ENCODE peak calls at places on chromosomes 13 and 19, in nine cellular contexts. K is foreskin keratinocyte, M is cardiac muscle cell, R is lower lobe of right lung, H is heart right ventricle, F is thyroid gland, Z is osteoblast, Y is PC-3, X is endodermal cell. T is an unnamed sample. For H3K4me1, the result is how much of the 10 kb centered on the place peaks cover.

GRCh38 chr19:17794731-17795494 is at the start of gene B3GNT3:
- DNase-seq in Y (peak), Z (peak), R (peak), K (peak), F (no peak), X (peak), M (peak), H (no peak), T (peak)

GRCh38 chr13:23069571-23069970 is 111.2 kb upstream of the SGCG start:
- DNase-seq in Y (peak), H (no peak), X (no peak), F (no peak), R (no peak), K (peak), Z (peak), M (no peak), T (no peak)

GRCh38 chr19:42284066-42284501 is 15.0 kb downstream of the CIC start:
- DNase-seq in M (peak), K (peak), Y (no peak), X (no peak), R (peak), H (peak), Z (peak), F (peak), T (peak)

GRCh38 chr13:71079638-71080037 is 787.4 kb downstream of the DACH1 start:
- DNase-seq in H (no peak), Z (no peak), K (no peak), R (no peak), Y (no peak), M (no peak), F (no peak), X (no peak), T (no peak)

GRCh38 chr19:42092350-42092749 is 16.4 kb downstream of the ZNF574 start:
- DNase-seq in F (peak), Z (peak), M (no peak), X (peak), H (no peak), R (no peak), K (no peak), Y (peak), T (peak)

GRCh38 chr13:26837102-26837501 is 76.5 kb upstream of the GPR12 start:
- DNase-seq in K (no peak), M (no peak), R (no peak), Z (no peak), H (no peak), Y (no peak), X (no peak), F (no peak), T (no peak)

GRCh38 chr19:51729781-51730180 is 6.0 kb upstream of the HAS1 start:
- DNase-seq in M (no peak), Z (peak), K (no peak), F (no peak), R (no peak), X (no peak), H (no peak), Y (no peak), T (no peak)

GRCh38 chr19:56309511-56310185 is 5.0 kb downstream of the ZSCAN5A start:
- DNase-seq in Z (peak), Y (peak), M (peak), K (peak), H (no peak), X (peak), R (peak), F (peak), T (peak)

GRCh38 chr13:86161257-86161656 is 362.0 kb upstream of the SLITRK6 start:
- DNase-seq in H (no peak), R (no peak), F (no peak), Z (no peak), Y (no peak), K (no peak), X (no peak), M (no peak), T (no peak)

GRCh38 chr13:60335531-60335930 is 61.5 kb upstream of the TDRD3 start:
- DNase-seq in M (no peak), Y (peak), X (no peak), K (no peak), F (no peak), H (no peak), Z (no peak), R (no peak), T (no peak)

GRCh38 chr19:40702337-40703012 is 12.0 kb upstream of the NUMBL start:
- DNase-seq in F (no peak), H (peak), K (no peak), Y (peak), M (peak), Z (no peak), R (no peak), X (peak), T (no peak)

GRCh38 chr19:16012552-16012951 is 63.7 kb upstream of the TPM4 start:
- DNase-seq in M (no peak), X (no peak), Z (peak), F (no peak), H (no peak), Y (no peak), R (no peak), K (no peak), T (no peak)

GRCh38 chr13:26956532-26957142 is 196.1 kb upstream of the GPR12 start:
- DNase-seq in K (no peak), Y (no peak), Z (no peak), R (no peak), F (no peak), H (no peak), X (no peak), M (no peak), T (peak)

GRCh38 chr19:10346509-10346908 is 7.1 kb upstream of the ICAM3 start:
- DNase-seq in X (no peak), R (peak), Y (no peak), H (no peak), M (no peak), F (no peak), Z (peak), K (no peak), T (no peak)

GRCh38 chr13:35961461-35962220 is 169.5 kb downstream of the DCLK1 start:
- DNase-seq in Y (peak), F (no peak), M (no peak), Z (no peak), R (no peak), K (no peak), H (no peak), X (no peak), T (no peak)
- TF ChIP-seq CTCF in Y (peak), F (no peak), M (no peak), Z (peak), R (no peak), K (peak), H (peak), X (peak), T (no peak)

GRCh38 chr13:50124536-50125305 is 109.5 kb downstream of the KCNRG start:
- DNase-seq in M (peak), F (peak), H (peak), Y (peak), Z (peak), R (peak), K (peak), X (peak), T (peak)

GRCh38 chr13:50123862-50124535 is 108.8 kb downstream of the KCNRG start:
- DNase-seq in K (peak), X (peak), Z (peak), H (peak), R (peak), M (peak), F (peak), Y (peak), T (peak)

GRCh38 chr13:50125556-50126377 is 110.5 kb downstream of the KCNRG start:
- DNase-seq in M (peak), K (peak), Y (peak), X (peak), F (peak), Z (peak), H (peak), R (peak), T (peak)

GRCh38 chr13:50126378-50127016 is 111.3 kb downstream of the KCNRG start:
- DNase-seq in Z (peak), F (no peak), Y (peak), K (no peak), M (peak), R (no peak), X (no peak), H (no peak), T (peak)

DNA sequence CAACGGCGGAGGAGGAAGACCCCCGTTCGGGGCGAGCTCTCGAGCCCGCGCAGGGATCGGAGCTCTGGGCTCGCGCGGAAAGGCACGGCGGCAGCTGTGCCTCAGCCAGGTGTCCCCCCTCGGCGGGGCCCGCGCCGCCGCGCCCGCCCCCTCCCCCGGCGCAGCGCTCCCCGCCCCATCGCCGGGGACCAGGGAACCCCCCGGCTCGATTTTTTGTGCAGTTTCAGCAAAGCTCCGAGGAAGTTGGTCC is 110.0 kb downstream of the KCNRG start:
- DNase-seq in M (no peak), Y (no peak), Z (no peak), F (no peak), R (no peak), H (no peak), K (no peak), X (no peak), T (no peak)
- H3K4me1 ChIP-seq in M (under half), Y (under half), Z (under half), F (under half), R (half or more), H (under half), K (under half), X (under half), T (under half)

GRCh38 chr19:39517432-39517831 is 2.5 kb downstream of the SELENOV start:
- DNase-seq in R (no peak), M (no peak), K (no peak), Z (no peak), H (no peak), X (no peak), F (no peak), Y (no peak), T (no peak)

GRCh38 chr19:39516270-39516669 is 1.3 kb downstream of the SELENOV start:
- DNase-seq in X (no peak), R (no peak), K (no peak), Z (peak), M (no peak), H (no peak), Y (no peak), F (peak), T (no peak)

GRCh38 chr19:39512964-39513363 is 2.0 kb upstream of the SELENOV start:
- DNase-seq in Y (no peak), K (no peak), X (no peak), Z (no peak), R (no peak), H (no peak), M (no peak), F (no peak), T (no peak)

GRCh38 chr19:39515551-39516191 is 732 bp downstream of the SELENOV start:
- DNase-seq in Z (peak), Y (no peak), R (no peak), M (peak), F (peak), K (no peak), H (no peak), X (peak), T (no peak)

DNA sequence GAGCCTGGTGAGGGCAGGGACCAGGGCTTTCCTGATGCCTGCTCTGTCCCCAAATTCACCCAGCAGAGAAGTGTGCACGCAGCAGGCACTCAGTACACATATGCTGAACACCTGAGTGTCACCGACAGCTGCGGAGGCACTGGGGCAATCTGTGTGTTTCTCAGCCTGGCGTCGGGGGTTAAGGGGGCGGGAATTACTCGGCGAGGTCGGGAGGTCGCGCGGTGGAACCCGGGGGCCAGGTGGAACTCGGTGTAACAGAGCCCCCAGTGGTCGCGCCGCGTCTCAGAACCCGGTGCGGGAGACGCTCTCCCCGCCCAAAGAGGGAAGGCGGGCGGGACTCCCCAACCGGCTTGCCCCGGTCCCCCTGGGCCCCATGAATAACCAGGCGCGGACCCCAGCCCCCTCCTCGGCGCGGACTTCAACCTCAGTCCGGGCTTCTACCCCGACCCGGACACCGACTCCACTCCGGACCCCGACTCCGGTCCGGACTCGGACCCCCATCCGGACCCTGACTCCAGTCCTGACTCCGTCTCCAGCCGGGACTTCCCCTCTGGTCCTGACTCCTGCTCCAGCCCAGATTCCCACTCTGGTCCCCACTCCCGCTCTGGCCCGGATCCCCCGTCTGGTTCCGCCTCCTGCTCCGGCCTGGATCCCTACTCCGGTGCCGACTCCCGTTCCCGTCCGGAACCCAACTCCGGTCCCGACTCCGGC is at the start of gene SELENOV:
- DNase-seq in F (no peak), H (no peak), R (no peak), M (peak), K (no peak), Y (no peak), X (peak), Z (peak), T (no peak)
- TF ChIP-seq CTCF in F (no peak), H (no peak), R (no peak), M (peak), K (no peak), Y (no peak), X (peak), Z (no peak), T (no peak)

DNA sequence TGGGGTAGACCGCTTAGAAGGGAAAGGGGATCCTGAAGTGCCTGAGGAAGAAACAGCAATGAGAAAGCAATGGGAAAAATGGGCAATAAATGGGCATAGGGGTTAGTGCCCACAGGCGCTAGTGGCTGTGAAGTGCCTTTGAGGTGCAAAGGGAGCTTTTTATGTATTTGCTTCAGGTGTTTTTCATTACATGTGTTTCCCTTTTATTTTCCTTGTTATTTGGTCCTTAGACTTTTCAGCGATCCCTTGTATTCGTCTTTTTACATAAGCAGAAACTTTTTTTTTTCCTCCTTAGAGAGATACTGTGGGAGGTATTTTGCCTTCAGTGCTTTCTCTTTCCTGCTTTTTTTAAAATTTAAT is 19.6 kb downstream of the NFIX start:
- DNase-seq in X (no peak), R (no peak), F (no peak), Z (peak), M (no peak), Y (peak), H (no peak), K (no peak), T (no peak)
- H3K4me1 ChIP-seq in X (under half), R (half or more), F (half or more), Z (half or more), M (under half), Y (half or more), H (half or more), K (under half), T (under half)

T was measured in colonic mucosa.